ENCODE peak calls at places on chromosome 13, in eight cellular contexts. S, O, W, T, I, L, P and D are unnamed samples.
A peak's percentile ranks its signal among the peaks of the same experiment; 100 is the strongest.

GRCh38 chr13:111844222-111844671 is 222.7 kb upstream of the SOX1 start:
- ATAC-seq in I (peak; percentile 38), L (no peak), T (no peak), S (no peak), O (no peak), P (no peak), W (peak; percentile 45), D (peak; percentile 36)

GRCh38 chr13:21458816-21459701 is at the start of gene ZDHHC20:
- ATAC-seq in S (peak; percentile 94), L (peak; percentile 92), O (peak; percentile 83), I (peak; percentile 97), P (peak; percentile 86), T (peak; percentile 95), W (peak; percentile 98), D (peak; percentile 96)

GRCh38 chr13:99065250-99066015 is 87.6 kb upstream of the DOCK9 start:
- ATAC-seq in T (no peak), S (no peak), I (no peak), L (no peak), W (no peak), P (no peak), O (no peak), D (no peak)

GRCh38 chr13:91647361-91647970 is 249.0 kb downstream of the GPC5 start:
- ATAC-seq in T (no peak), L (peak; percentile 27), O (peak; percentile 93), W (peak; percentile 53), I (no peak), S (peak; percentile 17), P (no peak), D (no peak)

GRCh38 chr13:45873491-45874360 is 22.2 kb upstream of the SIAH3 start:
- ATAC-seq in S (no peak), T (no peak), W (no peak), P (no peak), I (no peak), L (no peak), O (peak; percentile 94), D (no peak)

GRCh38 chr13:60448907-60449510 is 52.0 kb downstream of the TDRD3 start:
- ATAC-seq in W (peak; percentile 68), I (peak; percentile 73), L (peak; percentile 53), T (peak; percentile 91), P (no peak), S (peak; percentile 85), O (peak; percentile 28), D (no peak)

GRCh38 chr13:92677571-92677970 is 549.0 kb upstream of the GPC6 start:
- ATAC-seq in P (no peak), O (peak; percentile 59), S (no peak), I (no peak), L (no peak), T (no peak), W (no peak), D (no peak)

GRCh38 chr13:98454389-98454881 is 122.5 kb downstream of the STK24 start:
- ATAC-seq in O (no peak), S (peak; percentile 59), L (no peak), I (peak; percentile 30), P (no peak), T (peak; percentile 82), W (peak; percentile 59), D (no peak)

GRCh38 chr13:49530452-49530851 is 34.7 kb downstream of the PHF11 start:
- ATAC-seq in W (peak; percentile 58), T (no peak), P (no peak), S (peak; percentile 23), L (no peak), O (no peak), I (no peak), D (peak; percentile 92)

GRCh38 chr13:48829536-48829935 is 146.2 kb upstream of the FNDC3A start:
- ATAC-seq in T (no peak), S (no peak), I (no peak), O (no peak), L (no peak), W (no peak), P (peak; percentile 24), D (peak; percentile 68)

GRCh38 chr13:91406619-91407018 is 8.2 kb downstream of the GPC5 start:
- ATAC-seq in O (peak; percentile 86), T (peak; percentile 81), W (peak; percentile 54), S (peak; percentile 17), L (no peak), I (no peak), P (no peak), D (no peak)

GRCh38 chr13:111460548-111461444 is 140.4 kb downstream of the TEX29 start:
- ATAC-seq in S (peak; percentile 80), P (no peak), I (peak; percentile 51), L (peak; percentile 61), O (peak; percentile 93), W (peak; percentile 33), T (peak; percentile 89), D (peak; percentile 19)